ENCODE peak calls at places on chromosomes 6 and 20, in five cellular contexts. F is fibroblast of the aortic adventitia, T is GM12865, G is foreskin keratinocyte, I is cardiac fibroblast. J is an unnamed sample.

GRCh38 chr20:48761023-48761785 is 66.6 kb downstream of the PREX1 start:
- DNase-seq in I (no peak), F (no peak), T (peak), G (no peak), J (no peak)

GRCh38 chr6:88168362-88168761 is 2.2 kb upstream of the CNR1 start:
- DNase-seq in F (no peak), G (no peak), I (no peak), T (peak), J (no peak)

GRCh38 chr6:93454533-93454932 is 35.2 kb upstream of the EPHA7 start:
- DNase-seq in F (no peak), I (no peak), T (no peak), G (no peak), J (no peak)

GRCh38 chr20:36883972-36884535 is 8.1 kb downstream of the TLDC2 start:
- DNase-seq in G (no peak), T (no peak), I (no peak), F (no peak), J (no peak)

GRCh38 chr20:19249515-19249914 is 37.1 kb downstream of the SLC24A3 start:
- DNase-seq in F (no peak), T (peak), I (peak), G (no peak), J (peak)

GRCh38 chr20:57000441-57000968 is 265.9 kb downstream of the BMP7 start:
- DNase-seq in I (no peak), G (peak), T (no peak), F (no peak), J (peak)

GRCh38 chr20:62381842-62382241 is 5.1 kb upstream of the RPS21 start:
- DNase-seq in I (no peak), F (no peak), T (no peak), G (no peak), J (no peak)

GRCh38 chr20:16397053-16397452 is 176.2 kb downstream of the KIF16B start:
- DNase-seq in I (no peak), F (peak), G (no peak), T (no peak), J (no peak)

GRCh38 chr20:46367967-46368901 is 38.2 kb downstream of the ELMO2 start:
- DNase-seq in I (no peak), G (peak), F (no peak), T (peak), J (peak)

GRCh38 chr6:148884461-148884860 is 137.6 kb downstream of the UST start:
- DNase-seq in I (no peak), F (no peak), G (no peak), T (peak), J (no peak)

GRCh38 chr6:12051861-12052368 is 39.8 kb downstream of the HIVEP1 start:
- DNase-seq in I (no peak), F (no peak), T (peak), G (no peak), J (no peak)

GRCh38 chr6:4973415-4973814 is 30.4 kb downstream of the RPP40 start:
- DNase-seq in F (no peak), G (no peak), I (no peak), T (no peak), J (no peak)

GRCh38 chr20:43384321-43384940 is 73.3 kb upstream of the SRSF6 start:
- DNase-seq in I (no peak), G (no peak), F (no peak), T (no peak), J (peak)

GRCh38 chr6:20202070-20202658 is 10.1 kb downstream of the MBOAT1 start:
- DNase-seq in T (peak), G (peak), I (peak), F (peak), J (peak)

GRCh38 chr20:63831696-63832686 is 927 bp upstream of the ZBTB46 start:
- DNase-seq in G (no peak), F (no peak), I (no peak), T (no peak), J (peak)

GRCh38 chr6:82365011-82365751 is 1.6 kb downstream of the TPBG start:
- DNase-seq in T (peak), F (no peak), I (peak), G (peak), J (peak)

GRCh38 chr6:50654155-50654554 is 59.2 kb upstream of the TFAP2D start:
- DNase-seq in I (peak), F (no peak), G (no peak), T (no peak), J (peak)

GRCh38 chr6:50655848-50656453 is 57.4 kb upstream of the TFAP2D start:
- DNase-seq in G (peak), T (peak), I (peak), F (peak), J (peak)

GRCh38 chr6:50657513-50657912 is 55.8 kb upstream of the TFAP2D start:
- DNase-seq in T (no peak), G (no peak), I (no peak), F (peak), J (no peak)

GRCh38 chr6:50661636-50662035 is 51.7 kb upstream of the TFAP2D start:
- DNase-seq in T (no peak), G (peak), F (peak), I (peak), J (peak)

GRCh38 chr6:50658561-50658960 is 54.8 kb upstream of the TFAP2D start:
- DNase-seq in G (no peak), I (peak), T (no peak), F (no peak), J (no peak)
- TF ChIP-seq CTCF in G (no peak), I (no peak), T (no peak), F (no peak), J (no peak)

GRCh38 chr6:31693535-31693934 is 9.6 kb downstream of the ABHD16A start:
- DNase-seq in I (no peak), G (no peak), F (no peak), T (no peak), J (no peak)
- TF ChIP-seq CTCF in I (no peak), G (no peak), F (no peak), T (no peak), J (no peak)

DNA sequence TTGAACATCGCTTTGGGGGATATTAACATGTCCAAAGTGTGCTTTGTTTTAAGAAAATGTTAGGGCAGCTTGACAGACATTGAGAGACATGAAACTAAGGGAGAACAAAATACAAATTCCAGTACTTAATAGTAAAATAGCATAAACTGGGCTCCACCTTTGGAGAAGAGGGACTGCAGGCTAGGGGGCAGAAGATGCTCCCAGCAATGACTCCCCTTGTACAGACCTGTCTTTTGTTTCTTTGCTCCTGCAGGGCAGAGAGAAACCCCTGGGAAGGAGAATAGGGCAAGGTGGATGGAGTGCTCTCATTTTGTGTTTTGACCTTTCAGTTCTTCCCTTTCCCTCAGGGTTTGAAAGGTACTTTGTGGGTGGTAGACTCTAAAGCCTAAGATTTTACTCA is 115.6 kb upstream of the PLCB4 start:
- DNase-seq in I (no peak), F (no peak), G (no peak), T (no peak), J (no peak)
- TF ChIP-seq CTCF in I (peak), F (no peak), G (no peak), T (no peak), J (no peak)

DNA sequence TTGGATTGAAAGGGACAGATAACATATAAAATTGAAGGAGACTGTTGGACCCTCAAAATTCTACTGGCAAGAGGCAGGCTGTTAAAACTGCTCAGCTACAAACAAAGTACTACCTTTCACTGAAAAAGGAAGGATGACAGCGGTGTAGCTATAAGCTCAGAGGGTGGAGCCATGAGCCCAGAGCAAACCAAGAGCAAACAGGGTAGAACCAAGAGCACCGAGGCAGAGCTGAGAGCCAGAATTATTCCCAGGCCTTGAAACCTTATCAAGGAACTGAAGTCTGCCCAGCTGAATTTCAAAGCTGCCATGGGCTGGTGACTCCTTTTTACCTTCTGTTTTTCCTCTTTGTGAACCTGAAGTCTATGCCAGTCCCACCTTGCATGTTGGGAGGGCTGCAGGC is 74.7 kb upstream of the SLC4A11 start:
- DNase-seq in T (no peak), G (no peak), I (no peak), F (peak), J (peak)
- TF ChIP-seq CTCF in T (no peak), G (no peak), I (no peak), F (no peak), J (peak)

GRCh38 chr6:136335736-136336362 is 46.2 kb upstream of the BCLAF1 start:
- DNase-seq in F (no peak), T (no peak), I (no peak), G (no peak), J (no peak)

GRCh38 chr6:136333824-136334464 is 44.3 kb upstream of the BCLAF1 start:
- DNase-seq in I (no peak), F (no peak), G (no peak), T (no peak), J (no peak)

GRCh38 chr6:136337606-136338005 is 48.0 kb upstream of the BCLAF1 start:
- DNase-seq in G (no peak), I (no peak), F (no peak), T (no peak), J (no peak)

GRCh38 chr6:136334465-136334846 is 44.8 kb upstream of the BCLAF1 start:
- DNase-seq in T (no peak), F (no peak), G (no peak), I (no peak), J (no peak)

DNA sequence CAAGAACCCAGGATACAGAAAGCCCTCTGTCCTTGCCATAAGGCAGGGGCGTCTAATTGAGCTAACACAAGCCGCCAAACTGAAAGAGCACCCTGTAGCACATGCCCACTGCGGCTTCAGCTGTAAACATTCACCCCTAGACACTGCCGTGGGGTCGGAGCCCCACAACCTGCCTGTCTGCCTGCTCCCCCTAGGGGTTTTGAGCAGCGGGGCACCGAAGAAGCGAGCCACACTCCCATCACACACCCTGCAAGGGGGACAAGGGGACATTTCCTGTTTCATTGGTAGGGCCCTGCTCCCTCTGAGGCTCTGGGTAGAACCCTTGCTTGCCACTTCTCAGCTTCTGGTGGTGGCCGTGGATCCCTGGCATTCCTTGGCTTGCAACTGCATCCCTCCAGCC is 45.2 kb upstream of the BCLAF1 start:
- DNase-seq in T (peak), I (no peak), G (no peak), F (no peak), J (no peak)
- TF ChIP-seq CTCF in T (peak), I (no peak), G (peak), F (peak), J (no peak)

DNA sequence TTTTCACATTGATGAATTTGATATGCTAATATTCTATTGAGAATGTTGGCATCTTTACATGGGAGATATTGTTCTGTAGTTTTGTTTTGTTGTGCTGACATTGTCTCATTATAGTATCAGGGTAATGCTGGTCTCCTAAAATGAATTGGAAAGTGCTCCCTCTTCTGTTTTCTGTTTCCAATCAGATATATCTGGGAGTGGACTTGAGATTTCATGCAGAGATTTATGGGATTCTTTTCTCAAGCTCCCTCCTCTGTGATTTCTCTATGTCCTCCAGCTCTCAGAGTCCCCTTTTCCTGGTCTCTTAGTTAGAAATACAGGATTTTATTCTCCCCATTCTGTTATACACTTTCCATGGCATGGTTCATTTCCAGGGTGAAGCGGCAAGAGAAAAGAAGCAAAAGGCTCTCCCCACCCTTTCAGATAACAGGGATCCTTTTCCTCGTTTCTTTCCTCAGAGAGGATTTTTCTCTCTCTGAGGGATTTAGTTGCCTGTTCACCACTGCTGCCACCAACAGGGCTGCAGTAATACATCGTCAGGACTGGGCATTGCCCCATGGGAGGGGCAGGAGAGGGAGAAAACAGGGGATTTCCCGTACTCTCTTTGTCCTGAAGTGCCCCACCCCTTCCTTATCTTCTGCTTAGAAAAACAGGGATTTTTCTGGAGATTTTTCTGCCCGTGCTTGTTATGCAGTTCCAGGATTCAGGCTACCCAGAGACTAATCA is 59.3 kb upstream of the STMND1 start:
- DNase-seq in I (peak), F (peak), T (no peak), G (peak), J (peak)
- TF ChIP-seq CTCF in I (peak), F (peak), T (no peak), G (peak), J (peak)

DNA sequence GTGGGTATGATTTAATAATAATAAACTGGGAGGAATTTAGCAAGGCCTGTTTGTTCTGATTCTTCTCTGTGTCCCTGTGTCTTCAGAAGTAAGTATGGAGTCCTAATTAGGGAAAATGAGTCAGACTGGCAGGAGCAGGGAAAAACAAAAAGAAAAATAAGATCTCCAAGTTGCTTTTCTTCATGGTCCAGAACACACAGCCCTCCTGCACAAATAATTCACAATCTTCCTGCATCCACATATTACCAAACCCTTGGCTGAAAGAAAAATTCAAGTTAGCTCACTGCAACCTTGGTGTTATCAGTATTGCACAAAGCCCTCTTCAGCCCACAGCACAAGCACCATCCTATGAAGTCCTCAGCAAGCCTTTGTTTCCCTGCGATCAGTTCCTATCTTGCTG is 142.0 kb upstream of the LAMA2 start:
- DNase-seq in T (no peak), F (no peak), I (no peak), G (no peak), J (no peak)
- TF ChIP-seq CTCF in T (no peak), F (no peak), I (no peak), G (no peak), J (no peak)

GRCh38 chr6:35808688-35809087 is 3.5 kb downstream of the LHFPL5 start:
- DNase-seq in T (no peak), I (no peak), F (peak), G (no peak), J (peak)

GRCh38 chr6:35810831-35811698 is 5.9 kb downstream of the LHFPL5 start:
- DNase-seq in G (peak), I (peak), F (peak), T (no peak), J (peak)

GRCh38 chr6:35801148-35801547 is 4.0 kb upstream of the LHFPL5 start:
- DNase-seq in F (no peak), G (no peak), T (no peak), I (no peak), J (no peak)

DNA sequence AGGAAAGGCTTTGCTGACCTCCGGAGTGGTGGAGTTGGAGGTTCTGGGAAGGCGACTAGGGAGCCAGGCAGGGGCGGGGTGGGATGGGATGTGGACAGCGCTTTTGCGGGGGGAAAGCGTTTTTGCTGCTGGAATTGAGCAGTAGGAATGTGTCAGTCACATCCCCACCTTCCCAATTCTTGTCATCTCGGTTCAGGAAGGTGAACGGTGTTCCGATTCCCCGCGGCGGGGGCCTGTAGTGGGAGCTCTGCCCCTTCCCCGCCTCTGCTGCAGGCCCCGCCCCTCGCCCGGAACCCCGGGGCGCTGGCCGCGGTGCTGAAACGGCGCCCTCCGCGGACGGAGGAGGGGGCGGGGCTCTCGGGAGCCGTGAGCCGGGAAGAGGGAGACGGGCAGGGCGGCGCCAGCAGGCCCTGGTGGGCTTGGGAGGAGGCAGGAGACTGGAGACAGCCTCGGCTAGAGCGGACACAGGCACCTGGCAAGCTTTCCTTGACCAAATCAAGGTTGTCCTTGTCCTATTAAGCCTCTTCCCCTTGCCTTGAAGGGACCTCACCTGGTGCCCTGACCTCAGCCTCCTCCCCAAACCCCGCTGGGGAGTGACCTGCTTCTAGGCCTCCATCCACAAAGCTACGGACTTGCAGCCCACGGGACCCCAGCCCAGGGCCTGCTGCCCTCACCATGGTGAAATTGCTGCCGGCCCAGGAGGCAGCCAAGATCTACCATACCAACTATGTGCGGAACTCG is at the start of gene LHFPL5:
- DNase-seq in G (no peak), F (no peak), I (no peak), T (peak), J (peak)
- TF ChIP-seq CTCF in G (no peak), F (no peak), I (no peak), T (no peak), J (no peak)

GRCh38 chr20:60271597-60271996 is 313.4 kb downstream of the CDH26 start:
- DNase-seq in T (no peak), I (peak), G (no peak), F (peak), J (no peak)
- TF ChIP-seq CTCF in T (no peak), I (peak), G (peak), F (peak), J (peak)

J was measured in epithelial cell of esophagus.